ENCODE peak calls at places on chromosomes 13 and 19, in four cellular contexts. F is ovary, I is IMR-90, L is NB4. Z is an unnamed sample.

GRCh38 chr13:24195626-24196025 is 35.1 kb downstream of the SPATA13 start:
- DNase-seq in F (no peak), I (no peak), L (no peak), Z (no peak)

GRCh38 chr13:26557051-26557392 is 461 bp upstream of the WASF3 start:
- DNase-seq in F (no peak), I (no peak), L (no peak), Z (no peak)

GRCh38 chr13:72507394-72508199 is 219.8 kb downstream of the MZT1 start:
- DNase-seq in F (no peak), I (no peak), L (no peak), Z (no peak)

GRCh38 chr19:4851551-4852290 is 15.7 kb downstream of the PLIN3 start:
- DNase-seq in F (peak), I (peak), L (peak), Z (peak)

GRCh38 chr13:97125051-97125809 is 96.9 kb upstream of the MBNL2 start:
- DNase-seq in F (peak), I (peak), L (peak), Z (peak)

GRCh38 chr19:45293682-45294081 is 29.0 kb downstream of the CKM start:
- DNase-seq in F (no peak), I (no peak), L (no peak), Z (no peak)

GRCh38 chr13:76993021-76993420 is 1.1 kb downstream of the CLN5 start:
- DNase-seq in F (no peak), I (peak), L (no peak), Z (no peak)

GRCh38 chr19:31268751-31269150 is 80.5 kb downstream of the TSHZ3 start:
- DNase-seq in F (no peak), I (no peak), L (no peak), Z (no peak)

GRCh38 chr19:38667552-38668205 is 20.2 kb downstream of the ACTN4 start:
- DNase-seq in F (no peak), I (peak), L (no peak), Z (no peak)

GRCh38 chr19:11421607-11422098 is 2.5 kb upstream of the RGL3 start:
- DNase-seq in F (no peak), I (no peak), L (no peak), Z (peak)

GRCh38 chr13:45367358-45367757 is 26.4 kb upstream of the TPT1 start:
- DNase-seq in F (no peak), I (peak), L (peak), Z (peak)

GRCh38 chr13:27347373-27347772 is 76.7 kb downstream of the RASL11A start:
- DNase-seq in F (no peak), I (peak), L (no peak), Z (no peak)

GRCh38 chr13:110254151-110254679 is 52.7 kb downstream of the COL4A1 start:
- DNase-seq in F (no peak), I (peak), L (no peak), Z (no peak)

GRCh38 chr19:13005253-13005652 is 10.0 kb downstream of the NFIX start:
- DNase-seq in F (no peak), I (no peak), L (no peak), Z (no peak)

GRCh38 chr19:48145596-48146254 is 24.4 kb downstream of the LIG1 start:
- DNase-seq in F (no peak), I (no peak), L (no peak), Z (peak)
- TF ChIP-seq CTCF in F (no peak), I (no peak), L (no peak), Z (no peak)

GRCh38 chr19:1864480-1865171 is 1.2 kb upstream of the KLF16 start:
- DNase-seq in F (peak), I (peak), L (peak), Z (peak)
- H3K4me3 ChIP-seq in F (peak), I (peak), L (peak), Z (peak)

GRCh38 chr19:32971715-32972540 is at the start of the genes CEP89 and FAAP24:
- DNase-seq in F (peak), I (peak), L (peak), Z (peak)
- TF ChIP-seq CTCF in F (no peak), I (no peak), L (no peak), Z (no peak)

GRCh38 chr13:64164435-64164834 is 2748.8 kb upstream of the PCDH20 start:
- DNase-seq in F (no peak), I (no peak), L (no peak), Z (no peak)
- H3K4me3 ChIP-seq in F (no peak), I (no peak), L (no peak), Z (no peak)

GRCh38 chr13:34833562-34834182 is 108.4 kb upstream of the NBEA start:
- DNase-seq in F (no peak), I (peak), L (peak), Z (peak)
- TF ChIP-seq CTCF in F (no peak), I (no peak), L (no peak), Z (no peak)

GRCh38 chr13:109135018-109135417 is 505.6 kb downstream of the MYO16 start:
- DNase-seq in F (no peak), I (no peak), L (peak), Z (no peak)

GRCh38 chr13:109126973-109127615 is 497.7 kb downstream of the MYO16 start:
- DNase-seq in F (no peak), I (no peak), L (no peak), Z (no peak)

GRCh38 chr13:109136873-109137272 is 507.5 kb downstream of the MYO16 start:
- DNase-seq in F (no peak), I (no peak), L (no peak), Z (no peak)

GRCh38 chr13:109130093-109130835 is 500.9 kb downstream of the MYO16 start:
- DNase-seq in F (no peak), I (no peak), L (peak), Z (no peak)

DNA sequence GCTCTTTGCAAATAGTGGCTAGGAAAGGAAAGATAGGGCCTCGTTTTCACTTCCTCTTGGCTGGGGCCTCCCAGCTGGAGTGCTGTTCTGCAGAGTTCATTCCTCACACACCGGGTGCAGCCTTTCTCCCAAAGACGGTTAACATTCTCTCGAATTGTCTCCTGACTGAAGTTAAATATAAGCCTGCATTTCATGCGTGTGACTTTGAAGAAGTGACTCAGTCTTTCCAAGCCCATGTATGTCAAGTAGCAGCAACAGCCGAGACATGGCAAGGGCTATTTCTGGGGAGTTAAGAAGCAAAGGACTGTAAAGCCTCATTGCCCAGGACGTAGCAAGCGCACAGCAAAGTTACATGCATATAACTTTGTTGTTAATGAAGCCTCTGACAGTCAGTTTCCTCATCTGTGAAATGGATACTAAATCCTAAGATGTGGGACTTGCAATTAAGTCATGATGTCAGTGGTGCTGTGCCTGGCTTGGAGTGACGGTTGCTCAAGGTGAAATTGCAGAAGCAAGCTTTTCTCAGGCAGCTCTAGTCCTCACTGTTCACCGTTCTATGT is 502.4 kb downstream of the MYO16 start:
- DNase-seq in F (no peak), I (peak), L (peak), Z (peak)
- H3K4me3 ChIP-seq in F (no peak), I (no peak), L (peak), Z (no peak)

Z was measured in GM12865.